ENCODE peak calls at places on chromosome 3, in four cellular contexts. W, H, Y and R are unnamed samples.

GRCh38 chr3:172040078-172040975 is 949 bp downstream of the FNDC3B start:
- DNase-seq in W (peak), H (peak), Y (peak), R (peak)

GRCh38 chr3:8607285-8608040 is 37.1 kb downstream of the SSUH2 start:
- DNase-seq in W (no peak), H (peak), Y (peak), R (no peak)

GRCh38 chr3:13580256-13581023 is 31.5 kb downstream of the FBLN2 start:
- DNase-seq in W (peak), H (no peak), Y (no peak), R (no peak)

GRCh38 chr3:100882571-100882981 is 110.6 kb downstream of the ABI3BP start:
- DNase-seq in W (no peak), H (peak), Y (no peak), R (no peak)

GRCh38 chr3:67609709-67610108 is 44.7 kb downstream of the SUCLG2 start:
- DNase-seq in W (no peak), H (no peak), Y (no peak), R (no peak)

GRCh38 chr3:16994842-16995535 is 110.2 kb downstream of the PLCL2 start:
- DNase-seq in W (no peak), H (peak), Y (no peak), R (no peak)

GRCh38 chr3:137642831-137643230 is 121.3 kb upstream of the SOX14 start:
- DNase-seq in W (no peak), H (no peak), Y (no peak), R (no peak)

GRCh38 chr3:36756272-36756671 is 8.1 kb downstream of the DCLK3 start:
- DNase-seq in W (no peak), H (no peak), Y (no peak), R (no peak)

GRCh38 chr3:39346785-39347585 is 17.5 kb downstream of the CCR8 start:
- DNase-seq in W (no peak), H (no peak), Y (no peak), R (no peak)

GRCh38 chr3:114338651-114339357 is 45.0 kb downstream of the TIGIT start:
- DNase-seq in W (peak), H (no peak), Y (no peak), R (no peak)

GRCh38 chr3:71195492-71195891 is 388.0 kb downstream of the FOXP1 start:
- DNase-seq in W (no peak), H (no peak), Y (no peak), R (no peak)

GRCh38 chr3:139284221-139284620 is 59.6 kb upstream of the MRPS22 start:
- DNase-seq in W (no peak), H (no peak), Y (no peak), R (no peak)

DNA sequence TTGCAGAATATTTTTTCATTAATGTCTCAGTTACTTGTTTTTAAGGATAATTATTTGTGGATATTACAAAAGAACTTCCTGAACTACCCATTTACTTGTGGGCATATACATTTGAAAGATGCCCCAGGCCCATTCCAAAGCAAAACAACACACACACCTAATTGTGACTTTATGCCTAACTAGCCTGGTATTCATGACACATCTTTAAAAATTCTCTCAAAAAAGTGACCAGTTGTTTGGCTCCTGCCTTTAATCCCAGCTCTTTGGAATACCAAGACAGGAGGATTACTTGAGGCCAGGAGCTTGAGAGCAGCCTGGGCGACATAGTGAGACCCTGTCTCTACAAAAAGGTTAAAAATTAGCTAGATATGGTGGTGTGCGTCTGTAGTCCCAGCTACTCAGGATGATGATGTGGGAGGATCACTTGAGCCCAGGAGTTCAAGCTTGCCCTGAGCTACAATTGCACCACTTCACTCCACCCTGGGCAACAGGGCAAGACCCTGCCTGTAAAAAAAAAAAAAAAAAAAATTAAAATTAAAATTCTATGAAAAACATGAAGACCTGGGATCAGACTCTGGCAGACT is 51.7 kb upstream of the SLC4A7 start:
- DNase-seq in W (no peak), H (peak), Y (no peak), R (no peak)
- H3K27ac ChIP-seq in W (no peak), H (peak), Y (peak), R (peak)

DNA sequence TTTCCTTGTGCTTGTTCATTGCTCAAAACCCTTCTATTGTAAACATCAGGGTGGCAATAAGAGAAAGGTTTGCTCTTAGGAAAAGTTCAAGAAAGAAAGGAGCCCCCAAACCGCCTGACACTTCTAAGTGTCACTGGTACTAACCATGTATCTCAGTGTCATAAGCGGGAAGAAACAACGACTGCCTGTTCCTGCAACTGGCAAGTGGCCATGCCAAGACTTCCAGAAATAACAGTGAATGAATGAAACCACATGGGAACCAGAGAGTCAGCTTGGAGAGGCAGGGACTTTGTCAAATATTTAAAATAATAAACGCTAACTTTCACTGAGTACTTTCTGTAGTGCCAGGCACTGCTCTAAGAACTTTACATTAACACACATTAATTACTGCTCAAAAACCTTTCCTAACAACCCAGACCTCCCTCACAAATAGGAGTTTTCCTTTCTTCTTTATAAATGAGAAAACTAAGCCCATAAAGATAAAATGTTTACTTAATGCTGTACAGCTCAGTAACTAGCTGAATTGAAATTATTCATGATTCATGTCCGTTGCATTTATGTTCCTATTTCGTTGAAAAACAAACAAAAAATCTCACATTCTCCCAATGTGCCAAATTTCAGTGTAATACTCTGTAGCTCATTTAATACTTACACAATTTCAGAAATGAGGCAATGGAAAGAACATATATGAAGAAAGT is 978 bp downstream of the PLSCR2 start:
- DNase-seq in W (no peak), H (no peak), Y (no peak), R (no peak)
- H3K27ac ChIP-seq in W (peak), H (peak), Y (peak), R (peak)

GRCh38 chr3:123642182-123642956 is 57.5 kb upstream of the HACD2 start:
- DNase-seq in W (peak), H (peak), Y (no peak), R (peak)
- H3K27ac ChIP-seq in W (peak), H (no peak), Y (peak), R (peak)

GRCh38 chr3:195860456-195860855 is 47.9 kb downstream of the TNK2 start:
- DNase-seq in W (no peak), H (no peak), Y (no peak), R (no peak)

GRCh38 chr3:195866686-195867511 is 41.5 kb downstream of the TNK2 start:
- DNase-seq in W (peak), H (no peak), Y (no peak), R (no peak)

GRCh38 chr3:195859846-195860411 is 48.2 kb upstream of the MUC4 start:
- DNase-seq in W (no peak), H (no peak), Y (no peak), R (no peak)

GRCh38 chr3:195865752-195866151 is 42.6 kb downstream of the TNK2 start:
- DNase-seq in W (no peak), H (no peak), Y (no peak), R (no peak)

GRCh38 chr3:195863121-195864061 is 45.0 kb downstream of the TNK2 start:
- DNase-seq in W (peak), H (peak), Y (peak), R (peak)
- H3K27ac ChIP-seq in W (peak), H (no peak), Y (peak), R (peak)

GRCh38 chr3:107142171-107142570 is 235.1 kb upstream of the CCDC54 start:
- DNase-seq in W (no peak), H (no peak), Y (no peak), R (no peak)

GRCh38 chr3:107142786-107143185 is 234.5 kb upstream of the CCDC54 start:
- DNase-seq in W (no peak), H (no peak), Y (no peak), R (no peak)

GRCh38 chr3:107143206-107143605 is 234.0 kb upstream of the CCDC54 start:
- DNase-seq in W (no peak), H (no peak), Y (no peak), R (no peak)
- H3K27ac ChIP-seq in W (no peak), H (no peak), Y (no peak), R (no peak)

GRCh38 chr3:194167480-194167862 is 31.5 kb downstream of the HES1 start:
- DNase-seq in W (no peak), H (no peak), Y (no peak), R (no peak)

GRCh38 chr3:194167873-194168272 is 31.9 kb downstream of the HES1 start:
- DNase-seq in W (no peak), H (no peak), Y (no peak), R (no peak)

GRCh38 chr3:194168994-194169393 is 33.0 kb downstream of the HES1 start:
- DNase-seq in W (no peak), H (peak), Y (no peak), R (no peak)

GRCh38 chr3:194165619-194166018 is 29.7 kb downstream of the HES1 start:
- DNase-seq in W (no peak), H (no peak), Y (no peak), R (no peak)

GRCh38 chr3:194166682-194167479 is 30.9 kb downstream of the HES1 start:
- DNase-seq in W (no peak), H (no peak), Y (no peak), R (no peak)
- H3K27ac ChIP-seq in W (peak), H (no peak), Y (no peak), R (no peak)

GRCh38 chr3:161414907-161415306 is 43.6 kb upstream of the SPTSSB start:
- DNase-seq in W (no peak), H (no peak), Y (no peak), R (no peak)
- H3K27ac ChIP-seq in W (no peak), H (no peak), Y (peak), R (peak)